ENCODE peak calls at places on chromosomes 7 and 10, in four cellular contexts. G, Q, L and M are unnamed samples.

GRCh38 chr7:24290004-24290641 is 6.1 kb downstream of the NPY start:
- DNase-seq in G (peak; percentile 34), Q (no peak), L (peak; percentile 33), M (peak; percentile 60)

GRCh38 chr10:46558141-46558410 is 1.6 kb upstream of the GPRIN2 start:
- DNase-seq in G (no peak), Q (no peak), L (no peak), M (no peak)

GRCh38 chr7:45985902-45986301 is 64.8 kb upstream of the IGFBP3 start:
- DNase-seq in G (no peak), Q (no peak), L (no peak), M (no peak)

GRCh38 chr7:44990520-44991023 is 9.4 kb upstream of the CCM2 start:
- DNase-seq in G (no peak), Q (no peak), L (no peak), M (no peak)

GRCh38 chr10:29920408-29921070 is 138.8 kb downstream of the JCAD start:
- DNase-seq in G (no peak), Q (no peak), L (no peak), M (no peak)

GRCh38 chr10:121819049-121819448 is 108.8 kb downstream of the ATE1 start:
- DNase-seq in G (no peak), Q (no peak), L (no peak), M (no peak)

GRCh38 chr10:115001506-115002381 is 63.7 kb downstream of the TRUB1 start:
- DNase-seq in G (peak; percentile 15), Q (no peak), L (peak; percentile 14), M (no peak)

GRCh38 chr7:30796105-30796869 is 25.1 kb downstream of the MINDY4 start:
- DNase-seq in G (no peak), Q (no peak), L (no peak), M (no peak)

GRCh38 chr7:157502701-157503111 is 165.9 kb downstream of the DNAJB6 start:
- DNase-seq in G (no peak), Q (no peak), L (no peak), M (no peak)

GRCh38 chr7:5214236-5214635 is 24.2 kb downstream of the WIPI2 start:
- DNase-seq in G (no peak), Q (no peak), L (no peak), M (no peak)

GRCh38 chr7:107007892-107008287 is 36.6 kb upstream of the PRKAR2B start:
- DNase-seq in G (no peak), Q (no peak), L (no peak), M (no peak)

GRCh38 chr7:112163021-112163310 is 43.2 kb downstream of the DOCK4 start:
- DNase-seq in G (no peak), Q (no peak), L (no peak), M (no peak)

GRCh38 chr10:6958254-6958653 is 378.2 kb upstream of the PRKCQ start:
- DNase-seq in G (no peak), Q (no peak), L (no peak), M (no peak)

GRCh38 chr7:81210092-81211064 is 291.5 kb upstream of the SEMA3C start:
- DNase-seq in G (no peak), Q (no peak), L (no peak), M (no peak)

GRCh38 chr7:138937484-138937883 is 43.7 kb downstream of the KIAA1549 start:
- DNase-seq in G (no peak), Q (no peak), L (no peak), M (no peak)

GRCh38 chr10:131248376-131249165 is 63.0 kb downstream of the TCERG1L start:
- DNase-seq in G (no peak), Q (no peak), L (no peak), M (no peak)

GRCh38 chr7:94170836-94171235 is 166.7 kb upstream of the BET1 start:
- DNase-seq in G (no peak), Q (no peak), L (no peak), M (no peak)

GRCh38 chr7:5397657-5398237 is 25.9 kb downstream of the TNRC18 start:
- DNase-seq in G (peak; percentile 46), Q (peak; percentile 15), L (no peak), M (no peak)

GRCh38 chr7:47301078-47301477 is 280.8 kb downstream of the TNS3 start:
- DNase-seq in G (no peak), Q (no peak), L (no peak), M (no peak)

GRCh38 chr10:3429651-3430050 is 257.1 kb upstream of the PITRM1 start:
- DNase-seq in G (no peak), Q (no peak), L (no peak), M (no peak)

GRCh38 chr7:40680657-40681056 is 545.9 kb downstream of the SUGCT start:
- DNase-seq in G (peak; percentile 5), Q (no peak), L (no peak), M (peak; percentile 28)

GRCh38 chr7:44059219-44060090 is 5.9 kb downstream of the PGAM2 start:
- DNase-seq in G (no peak), Q (no peak), L (peak; percentile 72), M (no peak)

GRCh38 chr7:139774376-139774775 is 3.4 kb downstream of the HIPK2 start:
- DNase-seq in G (no peak), Q (no peak), L (no peak), M (no peak)

GRCh38 chr10:123537188-123537961 is 128.8 kb upstream of the GPR26 start:
- DNase-seq in G (no peak), Q (no peak), L (no peak), M (no peak)

GRCh38 chr10:29160110-29160669 is 128.7 kb upstream of the LYZL1 start:
- DNase-seq in G (no peak), Q (no peak), L (no peak), M (peak; percentile 25)

GRCh38 chr7:36535866-36536664 is 146.4 kb downstream of the ANLN start:
- DNase-seq in G (no peak), Q (no peak), L (no peak), M (no peak)

GRCh38 chr10:29668628-29669027 is 33.9 kb upstream of the SVIL start:
- DNase-seq in G (no peak), Q (no peak), L (no peak), M (no peak)

GRCh38 chr10:29895436-29895835 is 163.9 kb downstream of the JCAD start:
- DNase-seq in G (no peak), Q (no peak), L (no peak), M (no peak)

GRCh38 chr7:1193593-1194424 is 33.8 kb upstream of the ZFAND2A start:
- DNase-seq in G (no peak), Q (peak; percentile 46), L (no peak), M (no peak)

GRCh38 chr7:366171-366916 is 76.4 kb downstream of the FOXL3 start:
- DNase-seq in G (no peak), Q (no peak), L (no peak), M (no peak)

GRCh38 chr10:121070257-121070656 is 219.1 kb downstream of the WDR11 start:
- DNase-seq in G (no peak), Q (no peak), L (no peak), M (peak; percentile 46)

GRCh38 chr7:16554518-16555236 is 28.1 kb downstream of the LRRC72 start:
- DNase-seq in G (no peak), Q (no peak), L (no peak), M (no peak)

GRCh38 chr7:2510909-2511768 is 8.4 kb upstream of the LFNG start:
- DNase-seq in G (no peak), Q (peak; percentile 79), L (no peak), M (peak; percentile 56)

GRCh38 chr10:100103581-100103980 is 21.9 kb upstream of the CPN1 start:
- DNase-seq in G (no peak), Q (no peak), L (no peak), M (no peak)
- TF ChIP-seq POLR2AphosphoS5 in G (no peak), Q (no peak), L (no peak), M (no peak)

DNA sequence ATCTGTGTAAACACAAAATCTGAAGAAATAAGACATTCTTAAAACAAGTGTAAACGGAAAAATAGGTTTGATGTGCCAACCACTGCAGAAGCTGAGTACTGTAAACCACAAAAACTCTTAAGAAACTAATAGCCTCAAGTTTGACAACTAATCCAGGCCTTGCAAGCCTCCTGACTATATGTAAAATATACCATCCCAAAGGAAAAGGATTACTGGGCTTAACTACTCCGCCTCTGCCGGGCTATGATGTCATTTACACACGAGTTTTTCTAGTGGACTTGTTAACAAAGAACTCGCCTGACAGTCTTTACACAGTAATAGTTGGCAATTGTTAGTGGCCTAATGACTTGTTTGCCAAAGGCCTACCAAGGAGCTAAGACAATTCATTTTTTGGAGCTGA is 2.1 kb downstream of the KIF5B start:
- DNase-seq in G (no peak), Q (peak; percentile 14), L (no peak), M (peak; percentile 46)
- TF ChIP-seq POLR2AphosphoS5 in G (no peak), Q (peak; percentile 49), L (no peak), M (no peak)

GRCh38 chr10:85668522-85668921 is 698.1 kb downstream of the GRID1 start:
- DNase-seq in G (no peak), Q (no peak), L (no peak), M (no peak)
- TF ChIP-seq POLR2AphosphoS5 in G (no peak), Q (no peak), L (no peak), M (no peak)

GRCh38 chr7:34066968-34067367 is 161.6 kb downstream of the BMPER start:
- DNase-seq in G (no peak), Q (no peak), L (no peak), M (no peak)
- TF ChIP-seq POLR2AphosphoS5 in G (no peak), Q (no peak), L (no peak), M (no peak)

GRCh38 chr10:73581912-73582311 is 9.2 kb downstream of the USP54 start:
- DNase-seq in G (no peak), Q (no peak), L (no peak), M (no peak)

GRCh38 chr10:73577788-73578187 is 13.4 kb downstream of the USP54 start:
- DNase-seq in G (no peak), Q (peak; percentile 91), L (no peak), M (no peak)

GRCh38 chr10:73576178-73576889 is 14.8 kb downstream of the USP54 start:
- DNase-seq in G (no peak), Q (peak; percentile 76), L (no peak), M (peak; percentile 43)

GRCh38 chr10:73576890-73577591 is 14.1 kb downstream of the USP54 start:
- DNase-seq in G (no peak), Q (no peak), L (no peak), M (no peak)
- TF ChIP-seq POLR2AphosphoS5 in G (no peak), Q (no peak), L (no peak), M (no peak)

DNA sequence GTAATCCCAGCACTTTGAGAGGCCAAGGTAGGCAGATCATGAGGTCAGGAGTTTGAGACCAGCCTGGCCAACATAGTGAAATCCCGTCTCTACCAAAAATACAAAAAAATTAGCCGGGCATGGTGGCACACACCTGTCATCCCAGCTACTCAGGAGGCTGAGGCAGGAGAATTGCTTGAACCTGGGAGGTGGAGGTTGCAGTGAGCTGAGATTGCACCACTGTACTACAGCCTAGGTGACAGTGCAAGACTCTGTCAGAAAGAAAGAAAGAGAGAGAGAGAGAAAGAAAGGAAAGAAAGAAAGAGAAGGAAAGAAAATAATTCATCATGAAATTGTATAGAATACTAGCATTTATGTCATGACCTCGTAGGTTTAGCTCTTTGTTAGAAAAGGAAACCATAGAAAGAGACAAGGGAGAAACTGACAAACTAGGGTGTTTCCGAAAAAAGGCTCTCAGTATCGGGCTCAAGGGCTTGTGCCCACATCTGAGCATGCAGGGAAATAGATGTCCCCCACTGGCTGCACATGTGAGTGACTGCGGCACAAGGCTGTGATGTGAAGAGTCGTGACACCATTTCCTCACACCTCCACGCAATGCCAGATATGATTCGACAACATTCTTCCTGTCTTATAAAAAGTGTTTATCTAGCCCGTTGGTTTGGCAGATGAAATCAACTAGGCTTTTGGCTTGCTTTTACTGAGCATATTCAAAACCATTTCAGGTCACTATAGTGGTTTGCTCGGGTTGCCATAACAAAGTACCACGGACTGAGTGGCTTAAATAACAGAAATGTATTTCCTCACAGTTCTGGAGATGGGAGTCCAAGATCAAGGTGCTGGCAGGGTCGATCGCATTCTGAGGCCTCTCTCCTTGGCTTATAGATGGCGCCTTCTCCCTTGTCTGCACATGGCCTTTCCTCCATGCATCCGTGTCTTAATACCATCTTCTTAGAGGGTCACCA is 2.0 kb downstream of the SRGN start:
- DNase-seq in G (no peak), Q (no peak), L (no peak), M (no peak)
- TF ChIP-seq POLR2AphosphoS5 in G (peak; percentile 85), Q (peak; percentile 11), L (peak; percentile 76), M (no peak)